ENCODE peak calls at places on chromosomes 6 and 20, in five cellular contexts. One of them, this sample, is unnamed.

GRCh38 chr6:19562468-19562867 is 274.7 kb upstream of the ID4 start:
- DNase-seq in tibial nerve: no peak
- DNase-seq in stomach: no peak
- DNase-seq in left ventricle myocardium inferior: no peak
- DNase-seq in CD4-positive, alpha-beta memory T cell: no peak
- DNase-seq in this sample: no peak

GRCh38 chr6:157061770-157062594 is 261.3 kb downstream of the TMEM242 start:
- DNase-seq in tibial nerve: no peak
- DNase-seq in stomach: no peak
- DNase-seq in left ventricle myocardium inferior: no peak
- DNase-seq in CD4-positive, alpha-beta memory T cell: no peak
- DNase-seq in this sample: no peak

GRCh38 chr6:21309791-21310190 is 283.8 kb upstream of the SOX4 start:
- DNase-seq in tibial nerve: no peak
- DNase-seq in stomach: no peak
- DNase-seq in left ventricle myocardium inferior: no peak
- DNase-seq in CD4-positive, alpha-beta memory T cell: no peak
- DNase-seq in this sample: no peak

GRCh38 chr20:50413088-50413500 is 97.1 kb upstream of the PTPN1 start:
- DNase-seq in tibial nerve: no peak
- DNase-seq in stomach: no peak
- DNase-seq in left ventricle myocardium inferior: no peak
- DNase-seq in CD4-positive, alpha-beta memory T cell: no peak
- DNase-seq in this sample: no peak

GRCh38 chr20:15703171-15703911 is 869.9 kb downstream of the KIF16B start:
- DNase-seq in tibial nerve: no peak
- DNase-seq in stomach: no peak
- DNase-seq in left ventricle myocardium inferior: no peak
- DNase-seq in CD4-positive, alpha-beta memory T cell: no peak
- DNase-seq in this sample: no peak

GRCh38 chr6:139436521-139437348 is 62.3 kb upstream of the CITED2 start:
- DNase-seq in tibial nerve: no peak
- DNase-seq in stomach: no peak
- DNase-seq in left ventricle myocardium inferior: no peak
- DNase-seq in CD4-positive, alpha-beta memory T cell: no peak
- DNase-seq in this sample: no peak

GRCh38 chr6:104591573-104592334 is 268.0 kb downstream of the HACE1 start:
- DNase-seq in tibial nerve: no peak
- DNase-seq in stomach: no peak
- DNase-seq in left ventricle myocardium inferior: no peak
- DNase-seq in CD4-positive, alpha-beta memory T cell: no peak
- DNase-seq in this sample: no peak

GRCh38 chr20:46214831-46215488 is 93.3 kb downstream of the CDH22 start:
- DNase-seq in tibial nerve: no peak
- DNase-seq in stomach: no peak
- DNase-seq in left ventricle myocardium inferior: no peak
- DNase-seq in CD4-positive, alpha-beta memory T cell: no peak
- DNase-seq in this sample: no peak

GRCh38 chr6:40347571-40348011 is 239.6 kb downstream of the LRFN2 start:
- DNase-seq in tibial nerve: no peak
- DNase-seq in stomach: no peak
- DNase-seq in left ventricle myocardium inferior: no peak
- DNase-seq in CD4-positive, alpha-beta memory T cell: no peak
- DNase-seq in this sample: no peak

GRCh38 chr6:166032366-166033171 is 135.1 kb downstream of the TBXT start:
- DNase-seq in tibial nerve: no peak
- DNase-seq in stomach: no peak
- DNase-seq in left ventricle myocardium inferior: peak; percentile 79
- DNase-seq in CD4-positive, alpha-beta memory T cell: no peak
- DNase-seq in this sample: no peak

DNA sequence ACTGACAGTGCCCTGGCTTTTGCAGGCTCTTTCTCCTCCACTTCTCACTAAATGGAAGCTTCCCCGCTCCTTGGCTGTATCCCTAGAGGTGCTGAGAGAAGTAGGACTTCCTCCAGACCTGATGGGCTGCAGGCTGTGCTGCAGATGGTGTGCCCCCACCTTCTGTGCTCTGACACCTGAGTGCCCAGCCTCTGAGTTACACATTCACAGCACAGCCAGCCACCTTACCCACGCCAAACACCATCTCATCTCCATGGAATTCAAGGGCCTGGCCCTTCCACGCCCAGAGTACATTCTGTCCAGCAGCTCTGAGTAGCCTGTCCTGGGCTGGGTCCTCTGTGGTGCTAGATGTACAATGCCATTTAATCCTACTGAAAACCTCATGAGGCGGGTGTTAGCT is 5.3 kb downstream of the SFTA2 start:
- DNase-seq in tibial nerve: peak; percentile 30
- DNase-seq in stomach: peak; percentile 76
- DNase-seq in left ventricle myocardium inferior: no peak
- DNase-seq in CD4-positive, alpha-beta memory T cell: no peak
- DNase-seq in this sample: peak; percentile 90
- H3K36me3 ChIP-seq in tibial nerve: no peaks in the 10 kb centered on the region
- H3K36me3 ChIP-seq in stomach: peaks cover 67% of the 10 kb centered on the region
- H3K36me3 ChIP-seq in left ventricle myocardium inferior: peaks cover 49% of the 10 kb centered on the region
- H3K36me3 ChIP-seq in CD4-positive, alpha-beta memory T cell: peaks cover 15% of the 10 kb centered on the region
- H3K36me3 ChIP-seq in this sample: peaks cover 8% of the 10 kb centered on the region

GRCh38 chr20:19785886-19786285 is 27.8 kb downstream of the RIN2 start:
- DNase-seq in tibial nerve: no peak
- DNase-seq in stomach: no peak
- DNase-seq in left ventricle myocardium inferior: no peak
- DNase-seq in CD4-positive, alpha-beta memory T cell: no peak
- DNase-seq in this sample: no peak

GRCh38 chr20:19783966-19784401 is 25.9 kb downstream of the RIN2 start:
- DNase-seq in tibial nerve: no peak
- DNase-seq in stomach: peak; percentile 36
- DNase-seq in left ventricle myocardium inferior: peak; percentile 65
- DNase-seq in CD4-positive, alpha-beta memory T cell: no peak
- DNase-seq in this sample: peak; percentile 74

GRCh38 chr20:19785173-19785799 is 27.2 kb downstream of the RIN2 start:
- DNase-seq in tibial nerve: no peak
- DNase-seq in stomach: no peak
- DNase-seq in left ventricle myocardium inferior: no peak
- DNase-seq in CD4-positive, alpha-beta memory T cell: no peak
- DNase-seq in this sample: no peak

GRCh38 chr20:19786311-19786710 is 28.3 kb downstream of the RIN2 start:
- DNase-seq in tibial nerve: peak; percentile 26
- DNase-seq in stomach: no peak
- DNase-seq in left ventricle myocardium inferior: peak; percentile 59
- DNase-seq in CD4-positive, alpha-beta memory T cell: no peak
- DNase-seq in this sample: no peak

DNA sequence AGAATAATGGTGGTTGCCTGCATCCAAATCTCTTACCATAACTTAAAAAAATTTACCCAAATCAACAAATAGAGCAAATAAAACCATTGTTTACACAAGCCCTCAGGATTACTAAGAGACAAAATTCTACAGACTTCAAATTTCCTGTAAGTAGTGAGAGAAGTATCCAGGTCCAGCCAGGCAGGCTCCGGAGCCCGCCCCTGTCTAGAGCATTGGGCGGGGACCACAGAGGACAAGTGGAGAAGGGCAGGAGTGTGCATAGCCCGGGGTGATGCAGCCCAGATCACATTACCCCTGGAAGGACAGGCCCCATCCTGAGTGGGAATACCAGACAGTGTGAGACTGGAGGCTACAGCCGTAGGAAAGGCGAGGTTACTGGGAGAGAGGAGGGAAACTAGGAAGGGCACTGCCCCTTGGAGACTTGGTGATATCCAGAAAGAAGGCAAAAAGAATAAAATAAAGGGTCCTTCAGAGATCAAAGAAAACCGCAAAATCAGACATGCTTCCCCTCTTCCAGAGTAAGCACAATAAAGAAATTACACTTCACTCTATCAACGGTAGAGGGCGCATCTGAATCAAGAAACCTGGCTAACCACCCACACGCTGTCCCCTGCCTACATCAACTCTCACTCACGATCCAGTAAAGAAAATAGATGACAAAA is 26.6 kb downstream of the RIN2 start:
- DNase-seq in tibial nerve: peak; percentile 79
- DNase-seq in stomach: peak; percentile 38
- DNase-seq in left ventricle myocardium inferior: peak; percentile 53
- DNase-seq in CD4-positive, alpha-beta memory T cell: peak; percentile 33
- DNase-seq in this sample: peak; percentile 80
- H3K4me3 ChIP-seq in tibial nerve: no peak overlapping the region
- H3K4me3 ChIP-seq in stomach: no peak overlapping the region
- H3K4me3 ChIP-seq in left ventricle myocardium inferior: peak overlapping the region; percentile 23
- H3K4me3 ChIP-seq in CD4-positive, alpha-beta memory T cell: no peak overlapping the region
- H3K4me3 ChIP-seq in this sample: no peak overlapping the region

GRCh38 chr6:56324396-56324795 is 77.0 kb upstream of the COL21A1 start:
- DNase-seq in tibial nerve: no peak
- DNase-seq in stomach: no peak
- DNase-seq in left ventricle myocardium inferior: no peak
- DNase-seq in CD4-positive, alpha-beta memory T cell: no peak
- DNase-seq in this sample: no peak
- H3K36me3 ChIP-seq in tibial nerve: no peaks in the 10 kb centered on the region
- H3K36me3 ChIP-seq in stomach: no peaks in the 10 kb centered on the region
- H3K36me3 ChIP-seq in left ventricle myocardium inferior: no peaks in the 10 kb centered on the region
- H3K36me3 ChIP-seq in CD4-positive, alpha-beta memory T cell: no peaks in the 10 kb centered on the region
- H3K36me3 ChIP-seq in this sample: no peaks in the 10 kb centered on the region

DNA sequence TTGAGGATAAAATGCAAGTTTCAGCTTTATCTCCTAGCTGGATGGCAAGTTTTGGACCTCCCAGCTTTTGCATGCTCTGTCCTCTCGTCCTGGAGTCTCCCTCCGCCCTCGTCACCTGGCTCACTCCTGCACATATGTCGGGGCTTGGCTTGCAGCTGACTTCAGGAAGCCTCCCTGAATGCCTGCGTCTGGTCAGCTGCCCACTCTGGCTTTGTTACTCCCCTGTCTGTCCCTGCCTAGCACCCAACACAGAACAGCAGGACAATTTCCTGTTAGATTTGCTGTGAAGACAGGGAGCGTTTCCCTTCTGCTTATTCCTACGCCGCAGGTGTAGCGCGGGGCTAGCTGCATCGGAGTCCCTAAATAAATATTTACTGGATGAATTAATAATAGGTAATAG is 5.4 kb downstream of the JPH2 start:
- DNase-seq in tibial nerve: no peak
- DNase-seq in stomach: no peak
- DNase-seq in left ventricle myocardium inferior: peak; percentile 43
- DNase-seq in CD4-positive, alpha-beta memory T cell: no peak
- DNase-seq in this sample: no peak
- H3K4me3 ChIP-seq in tibial nerve: no peak overlapping the region
- H3K4me3 ChIP-seq in stomach: peak overlapping the region; percentile 19
- H3K4me3 ChIP-seq in left ventricle myocardium inferior: peak overlapping the region; percentile 72
- H3K4me3 ChIP-seq in CD4-positive, alpha-beta memory T cell: no peak overlapping the region
- H3K4me3 ChIP-seq in this sample: no peak overlapping the region

GRCh38 chr20:61991476-61991875 is 74.2 kb downstream of the TAF4 start:
- DNase-seq in tibial nerve: no peak
- DNase-seq in stomach: no peak
- DNase-seq in left ventricle myocardium inferior: no peak
- DNase-seq in CD4-positive, alpha-beta memory T cell: no peak
- DNase-seq in this sample: peak; percentile 11
- H3K36me3 ChIP-seq in tibial nerve: no peaks in the 10 kb centered on the region
- H3K36me3 ChIP-seq in stomach: peaks cover 94% of the 10 kb centered on the region
- H3K36me3 ChIP-seq in left ventricle myocardium inferior: peaks cover 89% of the 10 kb centered on the region
- H3K36me3 ChIP-seq in CD4-positive, alpha-beta memory T cell: peaks cover 34% of the 10 kb centered on the region
- H3K36me3 ChIP-seq in this sample: peaks cover 33% of the 10 kb centered on the region

This sample was measured in kidney.